ENCODE peak calls at places on chromosomes 6 and 20, in four cellular contexts. One of them, this sample, is unnamed.

GRCh38 chr6:113271437-113271836 is 585.7 kb upstream of the MARCKS start:
- DNase-seq in upper lobe of left lung: no peak
- DNase-seq in H1: no peak
- DNase-seq in SK-N-SH: no peak
- DNase-seq in this sample: no peak

GRCh38 chr20:34704177-34705007 is at the start of gene TP53INP2:
- DNase-seq in upper lobe of left lung: peak
- DNase-seq in H1: no peak
- DNase-seq in SK-N-SH: peak
- DNase-seq in this sample: peak

GRCh38 chr20:18984238-18985200 is 170.9 kb downstream of the SCP2D1 start:
- DNase-seq in upper lobe of left lung: no peak
- DNase-seq in H1: no peak
- DNase-seq in SK-N-SH: no peak
- DNase-seq in this sample: no peak

GRCh38 chr6:133333852-133334251 is 92.7 kb downstream of the EYA4 start:
- DNase-seq in upper lobe of left lung: no peak
- DNase-seq in H1: no peak
- DNase-seq in SK-N-SH: no peak
- DNase-seq in this sample: no peak

GRCh38 chr6:16104624-16105023 is 24.3 kb upstream of the MYLIP start:
- DNase-seq in upper lobe of left lung: no peak
- DNase-seq in H1: no peak
- DNase-seq in SK-N-SH: no peak
- DNase-seq in this sample: no peak

GRCh38 chr6:35396991-35397390 is 54.6 kb downstream of the PPARD start:
- DNase-seq in upper lobe of left lung: no peak
- DNase-seq in H1: no peak
- DNase-seq in SK-N-SH: no peak
- DNase-seq in this sample: no peak

GRCh38 chr20:48066256-48066655 is 281.0 kb upstream of the SULF2 start:
- DNase-seq in upper lobe of left lung: no peak
- DNase-seq in H1: no peak
- DNase-seq in SK-N-SH: no peak
- DNase-seq in this sample: no peak

GRCh38 chr6:139416146-139416545 is 41.7 kb upstream of the CITED2 start:
- DNase-seq in upper lobe of left lung: no peak
- DNase-seq in H1: no peak
- DNase-seq in SK-N-SH: no peak
- DNase-seq in this sample: no peak

GRCh38 chr20:4018015-4018748 is 2.8 kb upstream of the RNF24 start:
- DNase-seq in upper lobe of left lung: no peak
- DNase-seq in H1: no peak
- DNase-seq in SK-N-SH: no peak
- DNase-seq in this sample: no peak

GRCh38 chr20:8473459-8473858 is 341.4 kb downstream of the PLCB1 start:
- DNase-seq in upper lobe of left lung: no peak
- DNase-seq in H1: no peak
- DNase-seq in SK-N-SH: no peak
- DNase-seq in this sample: no peak

GRCh38 chr6:78910611-78911134 is 43.3 kb downstream of the IRAK1BP1 start:
- DNase-seq in upper lobe of left lung: peak
- DNase-seq in H1: peak
- DNase-seq in SK-N-SH: peak
- DNase-seq in this sample: peak

GRCh38 chr20:57062241-57062640 is 204.2 kb downstream of the BMP7 start:
- DNase-seq in upper lobe of left lung: peak
- DNase-seq in H1: no peak
- DNase-seq in SK-N-SH: no peak
- DNase-seq in this sample: no peak

GRCh38 chr6:107776415-107776814 is 47.7 kb downstream of the SCML4 start:
- DNase-seq in upper lobe of left lung: no peak
- DNase-seq in H1: no peak
- DNase-seq in SK-N-SH: no peak
- DNase-seq in this sample: no peak

GRCh38 chr6:64310214-64310613 is 674.6 kb downstream of the PHF3 start:
- DNase-seq in upper lobe of left lung: no peak
- DNase-seq in H1: no peak
- DNase-seq in SK-N-SH: no peak
- DNase-seq in this sample: no peak

GRCh38 chr20:23131766-23132165 is 45.6 kb upstream of the CD93 start:
- DNase-seq in upper lobe of left lung: no peak
- DNase-seq in H1: no peak
- DNase-seq in SK-N-SH: no peak
- DNase-seq in this sample: no peak

GRCh38 chr20:23130622-23130916 is 44.4 kb upstream of the CD93 start:
- DNase-seq in upper lobe of left lung: no peak
- DNase-seq in H1: no peak
- DNase-seq in SK-N-SH: no peak
- DNase-seq in this sample: peak

GRCh38 chr20:23132293-23132929 is 46.3 kb upstream of the CD93 start:
- DNase-seq in upper lobe of left lung: no peak
- DNase-seq in H1: no peak
- DNase-seq in SK-N-SH: no peak
- DNase-seq in this sample: peak

GRCh38 chr20:23133560-23133998 is 47.5 kb upstream of the CD93 start:
- DNase-seq in upper lobe of left lung: no peak
- DNase-seq in H1: no peak
- DNase-seq in SK-N-SH: no peak
- DNase-seq in this sample: peak

GRCh38 chr20:23132930-23133559 is 46.9 kb upstream of the CD93 start:
- DNase-seq in upper lobe of left lung: peak
- DNase-seq in H1: no peak
- DNase-seq in SK-N-SH: no peak
- DNase-seq in this sample: peak
- TF ChIP-seq POLR2AphosphoS5 in upper lobe of left lung: peak
- TF ChIP-seq POLR2AphosphoS5 in H1: no peak
- TF ChIP-seq POLR2AphosphoS5 in SK-N-SH: no peak
- TF ChIP-seq POLR2AphosphoS5 in this sample: no peak

GRCh38 chr6:166615059-166615770 is 11.8 kb downstream of the RPS6KA2 start:
- DNase-seq in upper lobe of left lung: peak
- DNase-seq in H1: no peak
- DNase-seq in SK-N-SH: no peak
- DNase-seq in this sample: no peak
- TF ChIP-seq POLR2AphosphoS5 in upper lobe of left lung: peak
- TF ChIP-seq POLR2AphosphoS5 in H1: no peak
- TF ChIP-seq POLR2AphosphoS5 in SK-N-SH: no peak
- TF ChIP-seq POLR2AphosphoS5 in this sample: no peak

GRCh38 chr6:26214826-26215199 is 127.6 kb downstream of the HFE start:
- DNase-seq in upper lobe of left lung: no peak
- DNase-seq in H1: no peak
- DNase-seq in SK-N-SH: no peak
- DNase-seq in this sample: no peak

GRCh38 chr6:26213334-26214075 is 126.3 kb downstream of the HFE start:
- DNase-seq in upper lobe of left lung: no peak
- DNase-seq in H1: no peak
- DNase-seq in SK-N-SH: no peak
- DNase-seq in this sample: no peak

GRCh38 chr6:26216015-26216885 is 129.0 kb downstream of the HFE start:
- DNase-seq in upper lobe of left lung: peak
- DNase-seq in H1: no peak
- DNase-seq in SK-N-SH: peak
- DNase-seq in this sample: no peak

GRCh38 chr6:26216886-26217713 is 129.9 kb downstream of the HFE start:
- DNase-seq in upper lobe of left lung: peak
- DNase-seq in H1: no peak
- DNase-seq in SK-N-SH: no peak
- DNase-seq in this sample: peak

DNA sequence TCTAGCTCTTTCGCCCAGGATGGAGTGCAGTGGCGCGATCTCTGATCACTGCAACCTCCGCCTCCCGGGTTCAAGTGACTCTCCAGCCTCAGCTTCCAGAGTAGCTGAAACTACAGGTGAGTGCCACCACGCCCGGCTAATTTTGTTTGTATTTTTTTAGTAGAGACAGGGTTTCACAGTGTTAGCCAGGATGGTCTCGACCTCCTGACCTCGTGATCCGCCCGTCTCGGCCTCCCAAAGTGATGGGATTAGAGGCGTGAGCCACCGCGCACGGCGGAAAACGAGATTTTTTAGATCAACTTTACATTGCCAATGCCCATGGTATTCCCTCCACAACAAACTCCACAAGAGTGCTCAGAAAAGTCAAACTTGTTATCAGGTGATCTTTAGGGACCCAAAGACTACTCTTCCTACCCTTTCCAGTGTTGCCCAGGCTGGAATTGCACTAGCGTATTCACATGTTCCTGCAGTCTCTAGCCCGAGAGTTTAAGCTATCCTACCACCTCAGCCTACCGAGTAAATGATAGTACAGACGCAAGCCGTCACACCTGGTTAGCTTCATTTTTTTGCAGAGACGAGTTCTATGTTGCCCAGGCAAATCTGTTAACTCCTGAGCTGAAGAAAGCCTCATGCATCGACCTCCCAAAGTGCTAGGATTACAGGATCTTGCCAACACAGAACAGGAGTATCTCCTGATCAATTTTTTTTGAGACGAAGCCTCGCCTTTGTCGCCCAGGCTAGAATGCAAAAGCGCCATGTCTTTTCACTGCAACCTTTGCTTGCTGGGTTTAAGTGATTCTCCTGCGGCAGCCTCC is 128.2 kb downstream of the HFE start:
- DNase-seq in upper lobe of left lung: no peak
- DNase-seq in H1: no peak
- DNase-seq in SK-N-SH: no peak
- DNase-seq in this sample: no peak
- TF ChIP-seq POLR2AphosphoS5 in upper lobe of left lung: no peak
- TF ChIP-seq POLR2AphosphoS5 in H1: peak
- TF ChIP-seq POLR2AphosphoS5 in SK-N-SH: peak
- TF ChIP-seq POLR2AphosphoS5 in this sample: no peak

DNA sequence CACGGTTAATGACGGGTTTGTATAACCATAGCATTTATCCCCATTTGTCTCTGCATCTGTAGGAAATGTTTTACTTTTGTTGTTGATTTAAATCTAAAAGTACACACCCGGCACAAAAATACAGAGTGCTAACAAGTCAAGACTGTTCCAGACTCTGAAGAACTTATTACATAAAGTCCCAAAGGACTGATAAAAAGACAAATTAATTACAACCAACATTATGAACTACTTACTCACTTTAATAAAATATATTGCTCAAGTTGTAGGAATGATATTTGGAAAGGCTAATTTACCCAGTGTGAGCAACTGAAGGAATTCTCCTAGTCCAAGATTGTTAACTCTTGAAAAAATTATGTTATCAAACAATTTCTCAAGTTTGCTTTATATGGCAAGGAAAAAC is 115.6 kb downstream of the KIF13A start:
- DNase-seq in upper lobe of left lung: no peak
- DNase-seq in H1: no peak
- DNase-seq in SK-N-SH: no peak
- DNase-seq in this sample: no peak
- TF ChIP-seq POLR2AphosphoS5 in upper lobe of left lung: no peak
- TF ChIP-seq POLR2AphosphoS5 in H1: no peak
- TF ChIP-seq POLR2AphosphoS5 in SK-N-SH: no peak
- TF ChIP-seq POLR2AphosphoS5 in this sample: no peak

DNA sequence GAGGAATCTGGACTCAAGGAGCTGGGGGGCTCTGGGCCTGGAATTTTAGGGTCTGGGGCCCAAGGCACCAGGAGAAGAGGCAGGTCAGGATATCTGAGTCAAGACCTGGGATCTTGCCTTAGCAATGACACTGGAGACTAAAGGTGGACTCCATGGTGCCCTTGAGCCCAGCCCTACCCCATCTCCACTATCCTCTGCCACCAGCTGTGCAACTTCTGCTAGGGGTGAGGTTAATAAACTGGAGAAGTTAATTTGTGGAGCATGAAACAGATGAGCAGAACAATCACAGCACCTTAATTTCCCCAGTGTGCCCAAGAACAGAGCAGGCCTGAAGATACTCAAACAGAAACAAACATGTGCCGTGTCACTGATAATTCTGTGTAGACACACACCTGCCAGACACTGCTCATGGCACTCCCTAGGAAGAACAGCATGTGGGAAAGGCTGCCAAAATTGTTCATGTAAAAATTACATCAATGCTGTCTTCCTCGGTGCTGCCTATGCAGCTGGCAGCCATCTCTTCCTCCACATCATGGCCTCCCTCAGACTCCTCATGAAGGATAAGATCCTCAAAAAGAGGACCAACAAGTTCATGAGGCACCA is 3.2 kb downstream of the HLA-DPB1 start:
- DNase-seq in upper lobe of left lung: no peak
- DNase-seq in H1: no peak
- DNase-seq in SK-N-SH: no peak
- DNase-seq in this sample: no peak
- TF ChIP-seq POLR2AphosphoS5 in upper lobe of left lung: no peak
- TF ChIP-seq POLR2AphosphoS5 in H1: no peak
- TF ChIP-seq POLR2AphosphoS5 in SK-N-SH: no peak
- TF ChIP-seq POLR2AphosphoS5 in this sample: no peak

DNA sequence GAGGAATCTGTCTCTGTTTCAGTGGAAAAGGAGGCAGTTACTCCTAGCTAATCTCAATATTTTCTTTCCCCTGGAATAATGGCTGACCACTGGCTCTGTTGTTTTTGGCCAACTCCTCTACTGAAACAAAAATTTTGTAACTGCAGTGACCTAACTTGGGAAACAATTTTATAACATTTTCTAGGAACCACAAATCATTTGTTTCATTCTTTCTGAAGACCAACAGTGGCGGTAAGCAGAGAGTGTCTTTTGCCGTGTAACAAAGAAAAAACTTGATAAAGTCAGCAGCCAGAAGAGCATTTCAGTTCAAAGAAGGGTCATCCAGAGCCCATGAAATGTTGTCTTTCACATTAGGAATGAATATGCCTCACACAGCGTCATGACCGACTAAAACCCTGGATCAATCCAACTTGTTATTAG is 11.8 kb upstream of the BFSP1 start:
- DNase-seq in upper lobe of left lung: no peak
- DNase-seq in H1: no peak
- DNase-seq in SK-N-SH: no peak
- DNase-seq in this sample: no peak
- TF ChIP-seq POLR2AphosphoS5 in upper lobe of left lung: no peak
- TF ChIP-seq POLR2AphosphoS5 in H1: no peak
- TF ChIP-seq POLR2AphosphoS5 in SK-N-SH: no peak
- TF ChIP-seq POLR2AphosphoS5 in this sample: no peak

GRCh38 chr6:33279971-33280511 is 3.1 kb downstream of the B3GALT4 start:
- DNase-seq in upper lobe of left lung: no peak
- DNase-seq in H1: peak
- DNase-seq in SK-N-SH: peak
- DNase-seq in this sample: peak
- TF ChIP-seq POLR2AphosphoS5 in upper lobe of left lung: no peak
- TF ChIP-seq POLR2AphosphoS5 in H1: no peak
- TF ChIP-seq POLR2AphosphoS5 in SK-N-SH: no peak
- TF ChIP-seq POLR2AphosphoS5 in this sample: no peak